ENCODE peak calls at places on chromosomes 11 and 22, in six cellular contexts. Q, D, V, G, K and Y are unnamed samples.

GRCh38 chr11:81579339-81579738 is 1154.3 kb downstream of the FAM181B start:
- DNase-seq in Q (no peak), K (no peak), D (no peak), G (no peak), V (no peak), Y (no peak)

GRCh38 chr11:112509300-112509699 is 248.6 kb upstream of the PLET1 start:
- DNase-seq in V (no peak), G (no peak), Q (no peak), K (no peak), D (no peak), Y (no peak)

GRCh38 chr11:120174866-120175265 is 36.0 kb upstream of the OAF start:
- DNase-seq in V (no peak), K (no peak), G (no peak), Q (no peak), D (no peak), Y (no peak)

GRCh38 chr11:7759010-7759409 is 37.7 kb downstream of the OR5P2 start:
- DNase-seq in Q (no peak), D (no peak), K (no peak), V (no peak), G (no peak), Y (no peak)

GRCh38 chr11:123519055-123519796 is 89.2 kb downstream of the GRAMD1B start:
- DNase-seq in G (no peak), K (no peak), V (peak; percentile 52), Q (no peak), D (no peak), Y (no peak)

GRCh38 chr11:60831143-60831500 is 10.8 kb upstream of the CCDC86 start:
- DNase-seq in G (peak; percentile 30), V (peak; percentile 62), K (peak; percentile 90), Q (peak; percentile 79), D (peak; percentile 88), Y (peak; percentile 70)

GRCh38 chr22:18022851-18023250 is 1.5 kb downstream of the MICAL3 start:
- DNase-seq in D (no peak), Q (no peak), K (no peak), V (no peak), G (no peak), Y (no peak)

GRCh38 chr11:29282088-29282487 is 734.7 kb downstream of the KCNA4 start:
- DNase-seq in G (no peak), K (no peak), V (peak; percentile 93), D (no peak), Q (no peak), Y (no peak)

GRCh38 chr11:20584093-20584774 is 15.2 kb upstream of the SLC6A5 start:
- DNase-seq in V (peak; percentile 4), K (no peak), Q (no peak), D (no peak), G (no peak), Y (no peak)

GRCh38 chr22:44988671-44989070 is 21.1 kb downstream of the PHF21B start:
- DNase-seq in G (no peak), Q (no peak), V (no peak), D (no peak), K (no peak), Y (no peak)

GRCh38 chr11:64340671-64341335 is 799 bp downstream of the CCDC88B start:
- DNase-seq in Q (no peak), D (peak; percentile 90), V (no peak), G (no peak), K (peak; percentile 85), Y (no peak)

GRCh38 chr11:46564459-46564858 is 29.4 kb downstream of the AMBRA1 start:
- DNase-seq in K (no peak), G (no peak), V (peak; percentile 32), Q (no peak), D (no peak), Y (no peak)

GRCh38 chr22:37676691-37677627 is 1.5 kb downstream of the LGALS1 start:
- DNase-seq in Q (peak; percentile 88), G (peak; percentile 87), D (peak; percentile 94), V (peak; percentile 96), K (peak; percentile 95), Y (peak; percentile 33)

GRCh38 chr11:24233041-24233440 is 263.8 kb upstream of the LUZP2 start:
- DNase-seq in D (no peak), V (no peak), G (no peak), K (no peak), Q (no peak), Y (no peak)

GRCh38 chr11:118046964-118047700 is 29.7 kb upstream of the TMPRSS4 start:
- DNase-seq in K (no peak), V (no peak), Q (no peak), D (no peak), G (no peak), Y (no peak)

GRCh38 chr22:25350551-25350971 is 131.1 kb downstream of the CRYBB2 start:
- DNase-seq in G (no peak), Q (no peak), V (no peak), K (peak; percentile 72), D (no peak), Y (no peak)

GRCh38 chr11:28618426-28618825 is 510.2 kb downstream of the METTL15 start:
- DNase-seq in D (no peak), Q (no peak), V (no peak), G (no peak), K (no peak), Y (no peak)

GRCh38 chr11:59243633-59244032 is 30.9 kb upstream of the MPEG1 start:
- DNase-seq in D (no peak), V (no peak), Q (no peak), G (no peak), K (no peak), Y (no peak)

GRCh38 chr22:24119476-24119875 is 61.8 kb upstream of the SUSD2 start:
- DNase-seq in K (no peak), G (no peak), V (no peak), D (no peak), Q (no peak), Y (no peak)

GRCh38 chr11:43582837-43583462 is 97.6 kb upstream of the HSD17B12 start:
- DNase-seq in V (no peak), K (peak; percentile 57), G (no peak), D (no peak), Q (no peak), Y (no peak)

GRCh38 chr11:102223859-102224258 is 93.4 kb upstream of the BIRC3 start:
- DNase-seq in V (no peak), K (no peak), D (no peak), Q (no peak), G (no peak), Y (no peak)

GRCh38 chr22:47209547-47210023 is 447.1 kb downstream of the TBC1D22A start:
- DNase-seq in K (peak; percentile 64), V (no peak), D (peak; percentile 17), Q (peak; percentile 21), G (no peak), Y (no peak)

GRCh38 chr11:82750643-82751139 is 17.0 kb upstream of the FAM181B start:
- DNase-seq in V (no peak), K (no peak), Q (no peak), D (no peak), G (no peak), Y (no peak)

GRCh38 chr22:32926600-32926999 is 125.1 kb downstream of the TIMP3 start:
- DNase-seq in K (no peak), Q (no peak), D (no peak), G (no peak), V (peak; percentile 41), Y (no peak)

GRCh38 chr11:44766112-44766971 is 39.6 kb downstream of the TSPAN18 start:
- DNase-seq in D (no peak), K (no peak), V (peak; percentile 72), G (peak; percentile 48), Q (no peak), Y (no peak)

GRCh38 chr11:64356498-64357411 is 2.2 kb upstream of the RPS6KA4 start:
- DNase-seq in D (no peak), V (peak; percentile 53), Q (no peak), K (peak; percentile 74), G (no peak), Y (no peak)

GRCh38 chr11:7046474-7046873 is 26.2 kb downstream of the NLRP14 start:
- DNase-seq in D (no peak), K (no peak), Q (no peak), V (peak; percentile 36), G (no peak), Y (no peak)

GRCh38 chr22:24414984-24415945 is 12.1 kb upstream of the ADORA2A start:
- DNase-seq in Q (no peak), V (no peak), K (peak; percentile 69), D (no peak), G (no peak), Y (no peak)

GRCh38 chr11:117172678-117173421 is 5.7 kb upstream of the SIDT2 start:
- DNase-seq in G (no peak), D (no peak), Q (no peak), K (no peak), V (no peak), Y (no peak)

GRCh38 chr11:125481531-125481930 is 14.5 kb downstream of the FEZ1 start:
- DNase-seq in K (no peak), G (no peak), V (no peak), D (no peak), Q (no peak), Y (no peak)

GRCh38 chr11:114208371-114208770 is 87.8 kb upstream of the NNMT start:
- DNase-seq in V (no peak), K (no peak), D (no peak), G (no peak), Q (no peak), Y (no peak)

GRCh38 chr11:62974848-62975522 is 9.8 kb downstream of the SLC22A6 start:
- DNase-seq in K (no peak), D (peak; percentile 88), G (no peak), V (no peak), Q (no peak), Y (no peak)
- TF ChIP-seq CTCF in K (peak; percentile 57), D (peak; percentile 50), G (peak; percentile 21), V (peak; percentile 65), Q (no peak), Y (peak; percentile 66)

GRCh38 chr11:2317354-2318050 is 15.7 kb downstream of the TSPAN32 start:
- DNase-seq in Q (no peak), K (peak; percentile 53), V (no peak), G (no peak), D (no peak), Y (no peak)
- TF ChIP-seq CTCF in Q (no peak), K (no peak), V (no peak), G (no peak), D (no peak), Y (no peak)

GRCh38 chr11:119154178-119154577 is 5.3 kb downstream of the ABCG4 start:
- DNase-seq in G (no peak), V (no peak), K (no peak), Q (no peak), D (no peak), Y (no peak)

GRCh38 chr11:119156496-119156895 is 7.6 kb downstream of the ABCG4 start:
- DNase-seq in Q (no peak), V (no peak), K (no peak), D (no peak), G (no peak), Y (no peak)

GRCh38 chr11:119158467-119158866 is 9.6 kb downstream of the ABCG4 start:
- DNase-seq in Q (no peak), G (no peak), D (no peak), V (no peak), K (no peak), Y (no peak)

GRCh38 chr11:119157088-119157487 is 8.2 kb downstream of the ABCG4 start:
- DNase-seq in V (no peak), Q (no peak), G (no peak), K (no peak), D (no peak), Y (no peak)

GRCh38 chr11:119155733-119156492 is 7.1 kb downstream of the ABCG4 start:
- DNase-seq in K (no peak), V (no peak), D (peak; percentile 41), Q (no peak), G (no peak), Y (no peak)
- TF ChIP-seq CTCF in K (no peak), V (peak; percentile 64), D (no peak), Q (no peak), G (no peak), Y (peak; percentile 27)

GRCh38 chr22:26516503-26516902 is 4.2 kb upstream of the TFIP11 start:
- DNase-seq in V (no peak), K (no peak), Q (no peak), G (no peak), D (no peak), Y (no peak)
- TF ChIP-seq CTCF in V (no peak), K (no peak), Q (no peak), G (no peak), D (no peak), Y (no peak)